ENCODE peak calls at places on chromosomes 7 and 10, in five cellular contexts. V is left ventricle myocardium inferior; E is cardiac muscle cell; G is iris pigment epithelial cell; Q is activated CD8-positive, alpha-beta memory T cell treated with anti-CD3 and anti-CD28 coated beads, Interleukin-2, amount 50 U/mL, for 4 hours. A is an unnamed sample.

GRCh38 chr7:22302951-22303423 is 54.0 kb downstream of the RAPGEF5 start:
- DNase-seq in V (no peak), E (peak; percentile 3), G (no peak), Q (no peak), A (no peak)

GRCh38 chr10:12801214-12802087 is 200.1 kb downstream of the CCDC3 start:
- DNase-seq in E (no peak), G (no peak), Q (no peak), V (no peak), A (peak; percentile 36)

GRCh38 chr7:326273-326672 is 36.3 kb downstream of the FOXL3 start:
- DNase-seq in G (no peak), Q (no peak), E (no peak), V (no peak), A (no peak)

GRCh38 chr10:124229516-124230051 is 136.2 kb upstream of the CHST15 start:
- DNase-seq in E (no peak), V (no peak), G (no peak), Q (no peak), A (no peak)

GRCh38 chr7:45938626-45939302 is 17.7 kb upstream of the IGFBP3 start:
- DNase-seq in G (no peak), V (no peak), E (no peak), Q (no peak), A (no peak)

GRCh38 chr10:87850742-87851205 is 12.6 kb downstream of the KLLN start:
- DNase-seq in G (peak; percentile 73), Q (peak; percentile 50), E (peak; percentile 83), V (peak; percentile 45), A (no peak)

GRCh38 chr7:133293390-133294110 is 40.7 kb downstream of the EXOC4 start:
- DNase-seq in G (no peak), E (no peak), Q (no peak), V (no peak), A (no peak)

GRCh38 chr10:115854740-115855435 is 418.1 kb downstream of the GFRA1 start:
- DNase-seq in Q (no peak), G (peak; percentile 51), E (no peak), V (no peak), A (no peak)

GRCh38 chr10:43197834-43198681 is 59.8 kb downstream of the CSGALNACT2 start:
- DNase-seq in G (peak; percentile 28), Q (peak; percentile 15), V (no peak), E (peak; percentile 15), A (peak; percentile 85)

GRCh38 chr7:82624965-82625364 is 181.4 kb upstream of the CACNA2D1 start:
- DNase-seq in G (no peak), Q (no peak), V (no peak), E (no peak), A (no peak)

GRCh38 chr7:1065263-1066260 is 21.2 kb downstream of the GPR146 start:
- DNase-seq in Q (peak; percentile 80), G (peak; percentile 61), V (peak; percentile 88), E (peak; percentile 83), A (peak; percentile 99)

GRCh38 chr7:91034459-91035368 is 229.5 kb upstream of the FZD1 start:
- DNase-seq in Q (no peak), G (peak; percentile 53), E (peak; percentile 74), V (no peak), A (no peak)

GRCh38 chr7:114663502-114663901 is 248.9 kb downstream of the FOXP2 start:
- DNase-seq in V (no peak), Q (no peak), G (peak; percentile 13), E (peak; percentile 61), A (no peak)

GRCh38 chr7:94244760-94245159 is 149.9 kb upstream of the COL1A2 start:
- DNase-seq in G (peak; percentile 42), E (no peak), Q (no peak), V (no peak), A (no peak)

GRCh38 chr10:86868353-86868752 is 89.1 kb downstream of the MMRN2 start:
- DNase-seq in V (no peak), E (peak; percentile 75), G (peak; percentile 56), Q (no peak), A (no peak)

GRCh38 chr10:132186488-132187413 is at the start of gene DPYSL4:
- DNase-seq in G (no peak), E (peak; percentile 42), V (no peak), Q (peak; percentile 36), A (peak; percentile 84)

GRCh38 chr7:63899691-63900393 is 98.8 kb upstream of the ZNF722 start:
- DNase-seq in Q (peak; percentile 81), V (peak; percentile 85), E (no peak), G (no peak), A (no peak)

GRCh38 chr10:114684822-114685209 is 26.7 kb upstream of the ABLIM1 start:
- DNase-seq in V (no peak), Q (no peak), E (peak; percentile 63), G (peak; percentile 77), A (no peak)